ENCODE peak calls at places on chromosomes 2 and 18, in five cellular contexts. Q, C, S, U and W are unnamed samples.
A peak's percentile ranks its signal among the peaks of the same experiment; 100 is the strongest.

GRCh38 chr2:238127165-238128060 is 11.1 kb upstream of the KLHL30 start:
- DNase-seq in Q (peak; percentile 74), C (no peak), S (no peak), U (peak; percentile 22), W (no peak)

GRCh38 chr18:48835745-48836191 is 115.0 kb downstream of the SMAD7 start:
- DNase-seq in Q (no peak), C (no peak), S (no peak), U (no peak), W (no peak)

GRCh38 chr2:201883559-201883958 is 77.2 kb downstream of the CDK15 start:
- DNase-seq in Q (no peak), C (no peak), S (no peak), U (peak; percentile 54), W (no peak)

GRCh38 chr18:50473896-50474295 is 86.0 kb upstream of the MAPK4 start:
- DNase-seq in Q (no peak), C (no peak), S (no peak), U (no peak), W (no peak)

GRCh38 chr2:239371726-239372686 is 28.8 kb downstream of the HDAC4 start:
- DNase-seq in Q (no peak), C (no peak), S (no peak), U (no peak), W (no peak)

GRCh38 chr2:54672587-54673456 is 50.6 kb upstream of the EML6 start:
- DNase-seq in Q (no peak), C (no peak), S (no peak), U (no peak), W (peak; percentile 54)

GRCh38 chr18:58177886-58178470 is 134.0 kb downstream of the NEDD4L start:
- DNase-seq in Q (no peak), C (no peak), S (no peak), U (no peak), W (no peak)

GRCh38 chr2:191245869-191246531 is 796 bp downstream of the MYO1B start:
- DNase-seq in Q (peak; percentile 72), C (no peak), S (no peak), U (peak; percentile 59), W (peak; percentile 37)

GRCh38 chr2:82992948-82993347 is 1466.1 kb downstream of the SUCLG1 start:
- DNase-seq in Q (no peak), C (no peak), S (no peak), U (no peak), W (no peak)

GRCh38 chr2:15389326-15389700 is 171.8 kb downstream of the NBAS start:
- DNase-seq in Q (no peak), C (no peak), S (no peak), U (no peak), W (no peak)

GRCh38 chr18:69916412-69916811 is 31.3 kb downstream of the CD226 start:
- DNase-seq in Q (no peak), C (no peak), S (no peak), U (no peak), W (no peak)